ENCODE peak calls at places on chromosome 1, in nine cellular contexts. R, D, V, G, I, J, N, S and T are unnamed samples.
A peak's percentile ranks its signal among the peaks of the same experiment; 100 is the strongest.

GRCh38 chr1:197908695-197909336 is 6.4 kb downstream of the C1orf53 start:
- DNase-seq in R (no peak), D (no peak), V (no peak), G (no peak), I (no peak), J (no peak), N (peak; percentile 14), S (no peak), T (no peak)

GRCh38 chr1:15684042-15684461 is at the start of gene PLEKHM2:
- DNase-seq in R (peak; percentile 92), D (no peak), V (peak; percentile 24), G (no peak), I (no peak), J (no peak), N (peak; percentile 57), S (peak; percentile 20), T (no peak)

GRCh38 chr1:172609528-172609927 is 49.4 kb upstream of the FASLG start:
- DNase-seq in R (no peak), D (no peak), V (no peak), G (no peak), I (no peak), J (no peak), N (no peak), S (no peak), T (no peak)

GRCh38 chr1:4256351-4256750 is 356.3 kb upstream of the C1orf174 start:
- DNase-seq in R (no peak), D (no peak), V (no peak), G (no peak), I (no peak), J (no peak), N (no peak), S (no peak), T (no peak)

GRCh38 chr1:23424171-23424959 is at the start of gene TCEA3:
- DNase-seq in R (no peak), D (no peak), V (no peak), G (no peak), I (no peak), J (no peak), N (no peak), S (no peak), T (no peak)

GRCh38 chr1:158422215-158422614 is 3.8 kb downstream of the OR10K2 start:
- DNase-seq in R (no peak), D (no peak), V (no peak), G (no peak), I (no peak), J (no peak), N (no peak), S (no peak), T (no peak)

GRCh38 chr1:45526135-45526644 is 4.5 kb upstream of the PRDX1 start:
- DNase-seq in R (no peak), D (no peak), V (no peak), G (no peak), I (no peak), J (no peak), N (no peak), S (no peak), T (no peak)

GRCh38 chr1:33456302-33456886 is 16.1 kb upstream of the ZSCAN20 start:
- DNase-seq in R (no peak), D (no peak), V (no peak), G (no peak), I (no peak), J (no peak), N (no peak), S (no peak), T (no peak)

GRCh38 chr1:85661767-85662166 is 46.5 kb downstream of the ZNHIT6 start:
- DNase-seq in R (peak; percentile 10), D (no peak), V (no peak), G (no peak), I (no peak), J (no peak), N (no peak), S (no peak), T (no peak)

GRCh38 chr1:109894823-109895719 is 15.6 kb upstream of the CSF1 start:
- DNase-seq in R (no peak), D (no peak), V (no peak), G (no peak), I (no peak), J (no peak), N (no peak), S (no peak), T (no peak)

GRCh38 chr1:246284021-246284420 is 223.1 kb downstream of the SMYD3 start:
- DNase-seq in R (no peak), D (no peak), V (no peak), G (no peak), I (no peak), J (no peak), N (no peak), S (no peak), T (no peak)

GRCh38 chr1:53383471-53383870 is 55.6 kb upstream of the LRP8 start:
- DNase-seq in R (no peak), D (no peak), V (no peak), G (no peak), I (no peak), J (no peak), N (no peak), S (no peak), T (no peak)